ENCODE peak calls at places on chromosome 13, in nine cellular contexts. One of them, this sample, is unnamed.

GRCh38 chr13:66996503-66996902 is 233.6 kb downstream of the PCDH9 start:
- DNase-seq in NB4: no peak
- DNase-seq in tibial nerve: no peak
- DNase-seq in vagina: no peak
- DNase-seq in body of pancreas: no peak
- DNase-seq in uterus: no peak
- DNase-seq in IMR-90: peak; percentile 18
- DNase-seq in stomach: no peak
- DNase-seq in HCT116: no peak
- DNase-seq in this sample: no peak

GRCh38 chr13:20616059-20616797 is 49.3 kb downstream of the IFT88 start:
- DNase-seq in NB4: no peak
- DNase-seq in vagina: no peak
- DNase-seq in tibial nerve: no peak
- DNase-seq in IMR-90: peak; percentile 98
- DNase-seq in uterus: no peak
- DNase-seq in body of pancreas: no peak
- DNase-seq in HCT116: no peak
- DNase-seq in stomach: no peak
- DNase-seq in this sample: peak; percentile 3

GRCh38 chr13:50387124-50387581 is 371.9 kb downstream of the KCNRG start:
- DNase-seq in IMR-90: peak; percentile 42
- DNase-seq in uterus: peak; percentile 47
- DNase-seq in vagina: no peak
- DNase-seq in body of pancreas: peak; percentile 54
- DNase-seq in stomach: peak; percentile 40
- DNase-seq in HCT116: no peak
- DNase-seq in tibial nerve: peak; percentile 49
- DNase-seq in NB4: peak; percentile 50
- DNase-seq in this sample: no peak

GRCh38 chr13:113643593-113643992 is 14.4 kb downstream of the ATP4B start:
- DNase-seq in tibial nerve: no peak
- DNase-seq in uterus: no peak
- DNase-seq in vagina: no peak
- DNase-seq in body of pancreas: no peak
- DNase-seq in NB4: no peak
- DNase-seq in HCT116: no peak
- DNase-seq in IMR-90: no peak
- DNase-seq in stomach: no peak
- DNase-seq in this sample: no peak

GRCh38 chr13:113122571-113123225 is at the start of gene F10:
- DNase-seq in uterus: peak; percentile 70
- DNase-seq in NB4: no peak
- DNase-seq in IMR-90: peak; percentile 75
- DNase-seq in stomach: peak; percentile 73
- DNase-seq in vagina: peak; percentile 87
- DNase-seq in tibial nerve: peak; percentile 61
- DNase-seq in HCT116: peak; percentile 50
- DNase-seq in body of pancreas: peak; percentile 69
- DNase-seq in this sample: peak; percentile 65

GRCh38 chr13:95411641-95412040 is 110.4 kb upstream of the ABCC4 start:
- DNase-seq in tibial nerve: no peak
- DNase-seq in stomach: no peak
- DNase-seq in HCT116: no peak
- DNase-seq in IMR-90: no peak
- DNase-seq in NB4: no peak
- DNase-seq in body of pancreas: peak; percentile 17
- DNase-seq in vagina: no peak
- DNase-seq in uterus: no peak
- DNase-seq in this sample: no peak

GRCh38 chr13:114109646-114110045 is 22.8 kb downstream of the RASA3 start:
- DNase-seq in body of pancreas: no peak
- DNase-seq in vagina: no peak
- DNase-seq in IMR-90: no peak
- DNase-seq in HCT116: no peak
- DNase-seq in stomach: no peak
- DNase-seq in uterus: peak; percentile 28
- DNase-seq in tibial nerve: no peak
- DNase-seq in NB4: no peak
- DNase-seq in this sample: no peak

GRCh38 chr13:30846311-30846710 is 59.8 kb upstream of the MEDAG start:
- DNase-seq in NB4: no peak
- DNase-seq in IMR-90: peak; percentile 49
- DNase-seq in body of pancreas: no peak
- DNase-seq in HCT116: no peak
- DNase-seq in vagina: no peak
- DNase-seq in tibial nerve: no peak
- DNase-seq in stomach: no peak
- DNase-seq in uterus: no peak
- DNase-seq in this sample: no peak

GRCh38 chr13:20416223-20416622 is 109.4 kb downstream of the CRYL1 start:
- DNase-seq in uterus: no peak
- DNase-seq in IMR-90: no peak
- DNase-seq in NB4: no peak
- DNase-seq in stomach: no peak
- DNase-seq in vagina: no peak
- DNase-seq in tibial nerve: no peak
- DNase-seq in HCT116: no peak
- DNase-seq in body of pancreas: no peak
- DNase-seq in this sample: no peak

GRCh38 chr13:98219685-98220084 is 42.6 kb upstream of the RNF113B start:
- DNase-seq in NB4: no peak
- DNase-seq in IMR-90: no peak
- DNase-seq in HCT116: no peak
- DNase-seq in vagina: no peak
- DNase-seq in body of pancreas: no peak
- DNase-seq in tibial nerve: no peak
- DNase-seq in uterus: no peak
- DNase-seq in stomach: no peak
- DNase-seq in this sample: no peak

GRCh38 chr13:109412232-109412935 is 374.0 kb downstream of the IRS2 start:
- DNase-seq in uterus: peak; percentile 23
- DNase-seq in stomach: peak; percentile 34
- DNase-seq in IMR-90: peak; percentile 33
- DNase-seq in NB4: peak; percentile 96
- DNase-seq in tibial nerve: no peak
- DNase-seq in vagina: no peak
- DNase-seq in HCT116: peak; percentile 18
- DNase-seq in body of pancreas: peak; percentile 25
- DNase-seq in this sample: no peak

GRCh38 chr13:112102243-112102642 is 35.3 kb downstream of the SOX1 start:
- DNase-seq in IMR-90: no peak
- DNase-seq in stomach: no peak
- DNase-seq in vagina: no peak
- DNase-seq in tibial nerve: no peak
- DNase-seq in HCT116: peak; percentile 7
- DNase-seq in NB4: peak; percentile 14
- DNase-seq in body of pancreas: no peak
- DNase-seq in uterus: no peak
- DNase-seq in this sample: no peak

GRCh38 chr13:84607614-84608013 is 725.3 kb upstream of the SLITRK1 start:
- DNase-seq in body of pancreas: no peak
- DNase-seq in IMR-90: peak; percentile 75
- DNase-seq in HCT116: no peak
- DNase-seq in vagina: no peak
- DNase-seq in tibial nerve: peak; percentile 5
- DNase-seq in stomach: no peak
- DNase-seq in uterus: no peak
- DNase-seq in NB4: no peak
- DNase-seq in this sample: no peak

GRCh38 chr13:114311387-114311786 is 2.9 kb upstream of the CHAMP1 start:
- DNase-seq in IMR-90: no peak
- DNase-seq in vagina: no peak
- DNase-seq in uterus: no peak
- DNase-seq in body of pancreas: no peak
- DNase-seq in NB4: peak; percentile 23
- DNase-seq in HCT116: no peak
- DNase-seq in stomach: no peak
- DNase-seq in tibial nerve: no peak
- DNase-seq in this sample: no peak

GRCh38 chr13:102800145-102801041 is 1.5 kb downstream of the BIVM start:
- DNase-seq in vagina: no peak
- DNase-seq in stomach: peak; percentile 83
- DNase-seq in body of pancreas: peak; percentile 81
- DNase-seq in tibial nerve: peak; percentile 63
- DNase-seq in HCT116: peak; percentile 34
- DNase-seq in NB4: peak; percentile 92
- DNase-seq in uterus: peak; percentile 80
- DNase-seq in IMR-90: peak; percentile 68
- DNase-seq in this sample: peak; percentile 91
- TF ChIP-seq POLR2A in vagina: no peak
- TF ChIP-seq POLR2A in stomach: no peak
- TF ChIP-seq POLR2A in body of pancreas: peak; percentile 49
- TF ChIP-seq POLR2A in tibial nerve: no peak
- TF ChIP-seq POLR2A in HCT116: no peak
- TF ChIP-seq POLR2A in NB4: peak; percentile 44
- TF ChIP-seq POLR2A in uterus: no peak
- TF ChIP-seq POLR2A in IMR-90: peak; percentile 40
- TF ChIP-seq POLR2A in this sample: peak; percentile 60

DNA sequence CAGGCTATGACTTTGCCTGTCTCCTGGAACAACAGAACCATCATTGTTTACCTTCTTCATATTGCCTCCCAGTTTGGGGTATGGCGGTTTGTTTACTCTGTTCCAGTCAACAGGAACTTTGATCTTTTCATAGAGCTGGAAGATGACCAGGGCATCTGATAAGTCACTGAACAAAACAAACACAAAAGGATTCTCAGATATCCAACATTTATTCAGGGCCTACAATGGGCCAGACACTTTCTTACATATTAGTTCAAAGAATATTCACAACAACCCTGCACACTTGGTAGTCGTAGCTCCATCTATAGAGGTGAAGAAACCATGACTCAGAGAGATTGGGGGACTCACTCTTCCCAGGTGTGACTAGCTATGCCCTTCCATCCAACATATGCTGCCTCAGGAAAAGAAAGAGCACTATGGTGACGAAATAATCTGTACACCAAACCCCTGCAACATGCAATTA is 38.4 kb upstream of the CPB2 start:
- DNase-seq in NB4: no peak
- DNase-seq in tibial nerve: no peak
- DNase-seq in uterus: no peak
- DNase-seq in IMR-90: no peak
- DNase-seq in stomach: no peak
- DNase-seq in body of pancreas: no peak
- DNase-seq in vagina: no peak
- DNase-seq in HCT116: no peak
- DNase-seq in this sample: no peak
- TF ChIP-seq POLR2A in NB4: no peak
- TF ChIP-seq POLR2A in tibial nerve: no peak
- TF ChIP-seq POLR2A in uterus: no peak
- TF ChIP-seq POLR2A in IMR-90: no peak
- TF ChIP-seq POLR2A in stomach: no peak
- TF ChIP-seq POLR2A in body of pancreas: no peak
- TF ChIP-seq POLR2A in vagina: no peak
- TF ChIP-seq POLR2A in HCT116: no peak
- TF ChIP-seq POLR2A in this sample: no peak

DNA sequence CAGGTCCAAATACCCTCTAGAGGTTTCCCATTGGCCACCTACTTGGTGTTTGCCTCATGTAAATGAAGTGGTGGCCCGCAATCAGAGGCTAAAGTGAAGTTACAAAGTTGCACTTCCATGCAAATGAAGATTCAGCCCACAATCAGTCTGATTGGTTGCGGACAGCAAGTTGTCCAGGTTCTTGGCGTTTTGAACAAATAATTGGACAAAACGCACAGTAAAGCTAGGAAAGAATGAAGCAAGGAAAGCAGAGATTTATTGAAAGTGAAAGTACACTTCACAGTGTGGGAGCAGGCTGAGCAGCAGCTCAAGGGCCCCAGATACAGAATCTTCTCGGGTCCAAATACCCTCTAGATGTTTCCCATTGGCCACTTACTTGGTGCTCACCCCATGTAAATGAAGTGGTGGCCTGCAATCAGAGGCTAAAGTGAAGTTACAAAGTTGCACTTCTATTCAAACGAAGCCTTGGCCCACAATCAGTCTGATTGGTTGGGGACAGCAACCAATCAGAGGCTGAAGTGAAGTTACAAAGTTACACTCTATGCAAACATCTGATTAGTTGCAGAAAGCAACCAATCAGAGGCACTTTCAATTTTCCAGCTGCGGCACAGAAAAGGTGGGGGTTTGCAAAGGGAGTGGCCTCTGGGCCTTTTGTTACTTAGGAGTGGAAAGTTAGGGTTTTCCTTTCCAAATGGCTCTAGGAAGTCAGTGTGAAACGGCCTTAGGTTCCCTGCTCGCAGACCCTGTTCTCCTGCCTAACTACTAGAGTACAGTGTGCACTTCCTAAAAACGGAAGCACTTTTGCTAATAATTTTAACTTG is 4.7 kb upstream of the TM9SF2 start:
- DNase-seq in NB4: peak; percentile 78
- DNase-seq in uterus: peak; percentile 65
- DNase-seq in vagina: peak; percentile 90
- DNase-seq in IMR-90: peak; percentile 15
- DNase-seq in tibial nerve: peak; percentile 70
- DNase-seq in body of pancreas: peak; percentile 20
- DNase-seq in stomach: peak; percentile 81
- DNase-seq in HCT116: peak; percentile 36
- DNase-seq in this sample: peak; percentile 40
- TF ChIP-seq POLR2A in NB4: peak; percentile 49
- TF ChIP-seq POLR2A in uterus: peak; percentile 39
- TF ChIP-seq POLR2A in vagina: no peak
- TF ChIP-seq POLR2A in IMR-90: no peak
- TF ChIP-seq POLR2A in tibial nerve: peak; percentile 28
- TF ChIP-seq POLR2A in body of pancreas: no peak
- TF ChIP-seq POLR2A in stomach: no peak
- TF ChIP-seq POLR2A in HCT116: no peak
- TF ChIP-seq POLR2A in this sample: no peak

GRCh38 chr13:40666058-40666904 is at the start of gene FOXO1:
- DNase-seq in stomach: peak; percentile 91
- DNase-seq in uterus: peak; percentile 94
- DNase-seq in body of pancreas: peak; percentile 90
- DNase-seq in NB4: peak; percentile 92
- DNase-seq in tibial nerve: peak; percentile 72
- DNase-seq in vagina: peak; percentile 92
- DNase-seq in IMR-90: peak; percentile 74
- DNase-seq in HCT116: peak; percentile 58
- DNase-seq in this sample: peak; percentile 94

GRCh38 chr13:40662866-40663265 is 3.6 kb downstream of the FOXO1 start:
- DNase-seq in vagina: no peak
- DNase-seq in stomach: no peak
- DNase-seq in HCT116: no peak
- DNase-seq in IMR-90: no peak
- DNase-seq in tibial nerve: no peak
- DNase-seq in body of pancreas: no peak
- DNase-seq in uterus: no peak
- DNase-seq in NB4: no peak
- DNase-seq in this sample: no peak

GRCh38 chr13:40665061-40665753 is 1.2 kb downstream of the FOXO1 start:
- DNase-seq in stomach: peak; percentile 40
- DNase-seq in body of pancreas: peak; percentile 44
- DNase-seq in IMR-90: no peak
- DNase-seq in vagina: no peak
- DNase-seq in HCT116: no peak
- DNase-seq in NB4: peak; percentile 58
- DNase-seq in uterus: peak; percentile 48
- DNase-seq in tibial nerve: no peak
- DNase-seq in this sample: no peak

GRCh38 chr13:40665754-40666057 is 735 bp downstream of the FOXO1 start:
- DNase-seq in IMR-90: no peak
- DNase-seq in stomach: no peak
- DNase-seq in NB4: peak; percentile 54
- DNase-seq in HCT116: no peak
- DNase-seq in tibial nerve: no peak
- DNase-seq in uterus: no peak
- DNase-seq in body of pancreas: no peak
- DNase-seq in vagina: no peak
- DNase-seq in this sample: peak; percentile 30

GRCh38 chr13:40664100-40665060 is 2.1 kb downstream of the FOXO1 start:
- DNase-seq in vagina: no peak
- DNase-seq in HCT116: no peak
- DNase-seq in IMR-90: no peak
- DNase-seq in uterus: peak; percentile 65
- DNase-seq in stomach: peak; percentile 82
- DNase-seq in body of pancreas: peak; percentile 78
- DNase-seq in tibial nerve: peak; percentile 66
- DNase-seq in NB4: peak; percentile 64
- DNase-seq in this sample: no peak
- TF ChIP-seq POLR2A in vagina: no peak
- TF ChIP-seq POLR2A in HCT116: peak; percentile 26
- TF ChIP-seq POLR2A in IMR-90: no peak
- TF ChIP-seq POLR2A in uterus: peak; percentile 61
- TF ChIP-seq POLR2A in stomach: no peak
- TF ChIP-seq POLR2A in body of pancreas: peak; percentile 58
- TF ChIP-seq POLR2A in tibial nerve: peak; percentile 66
- TF ChIP-seq POLR2A in NB4: no peak
- TF ChIP-seq POLR2A in this sample: no peak